ENCODE peak calls at places on chromosomes 13 and 19, in four cellular contexts. K is stimulated activated CD4-positive, alpha-beta T cell treated with anti-CD3 and anti-CD28 coated beads, Interleukin-1b, Interleukin-23, amount 100 ng/mL, for 24 hours; Y is T-helper 2 cell; Q is NCI-H1105. G is an unnamed sample.

GRCh38 chr13:25170554-25171107 is 1.5 kb downstream of the AMER2 start:
- DNase-seq in K (no peak), Y (no peak), Q (no peak), G (peak)

GRCh38 chr19:49716154-49716553 is 25.2 kb downstream of the CPT1C start:
- DNase-seq in K (no peak), Y (no peak), Q (no peak), G (no peak)

GRCh38 chr13:33110713-33111413 is 94.6 kb downstream of the KL start:
- DNase-seq in K (no peak), Y (no peak), Q (no peak), G (no peak)

GRCh38 chr19:41958367-41959055 is 610 bp downstream of the RABAC1 start:
- DNase-seq in K (peak), Y (peak), Q (peak), G (peak)

GRCh38 chr13:76646946-76647345 is 239.3 kb downstream of the KCTD12 start:
- DNase-seq in K (no peak), Y (no peak), Q (no peak), G (no peak)

GRCh38 chr19:18098891-18099622 is 1.5 kb downstream of the MAST3 start:
- DNase-seq in K (no peak), Y (no peak), Q (no peak), G (no peak)

GRCh38 chr19:21483589-21484170 is 21.7 kb upstream of the ZNF429 start:
- DNase-seq in K (peak), Y (peak), Q (peak), G (no peak)

GRCh38 chr13:30932481-30933333 is at the start of gene TEX26:
- DNase-seq in K (no peak), Y (no peak), Q (no peak), G (no peak)

GRCh38 chr19:3821857-3822364 is 35.7 kb upstream of the MATK start:
- DNase-seq in K (peak), Y (peak), Q (no peak), G (peak)

GRCh38 chr19:39413269-39413902 is 917 bp downstream of the PLEKHG2 start:
- DNase-seq in K (no peak), Y (no peak), Q (peak), G (peak)

GRCh38 chr19:49746206-49746958 is 16.7 kb downstream of the TSKS start:
- DNase-seq in K (no peak), Y (peak), Q (no peak), G (no peak)

GRCh38 chr19:4749870-4750269 is 26.2 kb upstream of the DPP9 start:
- DNase-seq in K (no peak), Y (no peak), Q (no peak), G (no peak)

GRCh38 chr13:27635256-27635655 is 13.6 kb downstream of the POLR1D start:
- DNase-seq in K (no peak), Y (no peak), Q (no peak), G (no peak)